ENCODE peak calls at places on chromosomes 7 and 10, in five cellular contexts. W, Z, I, H and T are unnamed samples.
A peak's percentile ranks its signal among the peaks of the same experiment; 100 is the strongest.

GRCh38 chr7:10677668-10678232 is 295.9 kb upstream of the PHF14 start:
- DNase-seq in H (no peak), W (no peak), Z (no peak), I (no peak), T (no peak)

GRCh38 chr7:123004931-123005330 is 9.4 kb upstream of the TAS2R16 start:
- DNase-seq in H (no peak), I (no peak), W (no peak), Z (no peak), T (no peak)

GRCh38 chr7:112307506-112307905 is 101.0 kb downstream of the ZNF277 start:
- DNase-seq in I (no peak), Z (no peak), W (no peak), H (no peak), T (no peak)

GRCh38 chr10:17805921-17806577 is 3.1 kb upstream of the MRC1 start:
- DNase-seq in H (no peak), Z (no peak), I (no peak), W (no peak), T (no peak)

GRCh38 chr7:131950758-131951157 is 394.3 kb upstream of the PODXL start:
- DNase-seq in W (no peak), I (no peak), H (no peak), Z (no peak), T (no peak)

GRCh38 chr7:155676052-155676451 is 31.6 kb downstream of the RBM33 start:
- DNase-seq in H (no peak), Z (no peak), W (no peak), I (no peak), T (no peak)

GRCh38 chr10:28945959-28946358 is 268.6 kb downstream of the BAMBI start:
- DNase-seq in Z (no peak), H (no peak), W (no peak), I (no peak), T (no peak)

GRCh38 chr7:76262683-76263402 is 39.6 kb upstream of the HSPB1 start:
- DNase-seq in W (peak; percentile 69), H (peak; percentile 88), I (peak; percentile 83), Z (no peak), T (peak; percentile 68)

GRCh38 chr10:79483948-79484347 is 28.4 kb upstream of the EIF5AL1 start:
- DNase-seq in H (peak; percentile 55), I (no peak), W (no peak), Z (no peak), T (no peak)

GRCh38 chr7:156180451-156181229 is 368.4 kb upstream of the SHH start:
- DNase-seq in H (no peak), Z (no peak), W (no peak), I (no peak), T (no peak)

GRCh38 chr10:44980309-44981171 is 1.9 kb upstream of the DEPP1 start:
- DNase-seq in I (no peak), Z (no peak), W (no peak), H (no peak), T (peak; percentile 97)

GRCh38 chr10:132518572-132519381 is 18.8 kb upstream of the INPP5A start:
- DNase-seq in H (no peak), Z (no peak), W (peak; percentile 71), I (peak; percentile 78), T (peak; percentile 79)

GRCh38 chr10:116109481-116109880 is 163.5 kb downstream of the GFRA1 start:
- DNase-seq in H (no peak), I (no peak), Z (no peak), W (no peak), T (no peak)

GRCh38 chr7:98283127-98283886 is 1.8 kb downstream of the BRI3 start:
- DNase-seq in W (no peak), Z (no peak), I (no peak), H (peak; percentile 26), T (no peak)

GRCh38 chr10:102422586-102423129 is 2.0 kb downstream of the FBXL15 start:
- DNase-seq in H (peak; percentile 82), I (peak; percentile 89), Z (no peak), W (peak; percentile 64), T (peak; percentile 75)

GRCh38 chr7:142384508-142384922 is 126.7 kb upstream of the PRSS58 start:
- DNase-seq in W (no peak), H (no peak), I (no peak), Z (no peak), T (no peak)

GRCh38 chr7:128783143-128783799 is 7.7 kb upstream of the OPN1SW start:
- DNase-seq in I (peak; percentile 99), Z (no peak), W (peak; percentile 92), H (peak; percentile 91), T (peak; percentile 61)

GRCh38 chr7:116180302-116180701 is 30.0 kb upstream of the TES start:
- DNase-seq in W (peak; percentile 39), H (peak; percentile 71), Z (no peak), I (peak; percentile 48), T (peak; percentile 31)

GRCh38 chr10:133372507-133372906 is 647 bp downstream of the ECHS1 start:
- DNase-seq in Z (no peak), H (peak; percentile 54), W (peak; percentile 59), I (no peak), T (no peak)

GRCh38 chr10:30705086-30705624 is 75.6 kb upstream of the LYZL2 start:
- DNase-seq in Z (peak; percentile 70), W (no peak), H (no peak), I (no peak), T (no peak)

GRCh38 chr7:2307690-2308107 is 6.5 kb downstream of the SNX8 start:
- DNase-seq in I (no peak), H (peak; percentile 14), W (no peak), Z (peak; percentile 77), T (no peak)

GRCh38 chr7:36617408-36617807 is 106.9 kb downstream of the AOAH start:
- DNase-seq in H (no peak), Z (no peak), W (no peak), I (no peak), T (no peak)

GRCh38 chr10:86671985-86672710 is 3.8 kb downstream of the LDB3 start:
- DNase-seq in Z (no peak), W (no peak), I (no peak), H (no peak), T (no peak)

GRCh38 chr7:109503421-109503820 is 933.7 kb downstream of the DNAJB9 start:
- DNase-seq in I (no peak), W (no peak), H (no peak), Z (no peak), T (no peak)

GRCh38 chr10:71132321-71132810 is 80.0 kb upstream of the UNC5B start:
- DNase-seq in W (no peak), Z (no peak), I (no peak), H (peak; percentile 45), T (no peak)

GRCh38 chr7:140646931-140647647 is 6.5 kb upstream of the DENND2A start:
- DNase-seq in I (peak; percentile 78), Z (no peak), H (peak; percentile 90), W (peak; percentile 76), T (peak; percentile 49)

GRCh38 chr10:34993782-34994181 is 96.4 kb downstream of the CUL2 start:
- DNase-seq in I (no peak), W (no peak), H (no peak), Z (no peak), T (no peak)

GRCh38 chr10:60536529-60537114 is 146.9 kb upstream of the ANK3 start:
- DNase-seq in I (no peak), H (no peak), W (no peak), Z (no peak), T (no peak)

GRCh38 chr7:87342231-87342630 is 3.2 kb upstream of the CROT start:
- DNase-seq in W (no peak), H (no peak), I (no peak), Z (no peak), T (no peak)

GRCh38 chr10:91590904-91591791 is 41.7 kb downstream of the PPP1R3C start:
- DNase-seq in Z (no peak), H (peak; percentile 73), W (peak; percentile 78), I (no peak), T (no peak)

GRCh38 chr7:2203551-2204300 is 29.0 kb downstream of the MAD1L1 start:
- DNase-seq in I (no peak), Z (no peak), H (peak; percentile 58), W (no peak), T (no peak)

GRCh38 chr10:28837613-28838390 is 160.5 kb downstream of the BAMBI start:
- DNase-seq in H (no peak), I (no peak), W (no peak), Z (no peak), T (no peak)

GRCh38 chr7:27088002-27088931 is 7.5 kb downstream of the HOXA1 start:
- DNase-seq in Z (no peak), W (no peak), H (peak; percentile 33), I (peak; percentile 78), T (no peak)

GRCh38 chr7:468681-469590 is 50.7 kb downstream of the PDGFA start:
- DNase-seq in H (no peak), I (no peak), Z (no peak), W (no peak), T (no peak)

GRCh38 chr10:74223755-74224530 is 72.9 kb downstream of the ADK start:
- DNase-seq in Z (no peak), W (no peak), I (no peak), H (no peak), T (no peak)

GRCh38 chr10:103474077-103474476 is 5.0 kb downstream of the CALHM3 start:
- DNase-seq in Z (no peak), W (no peak), I (no peak), H (no peak), T (no peak)

GRCh38 chr10:103472005-103472404 is 7.0 kb downstream of the CALHM3 start:
- DNase-seq in W (no peak), Z (no peak), H (no peak), I (no peak), T (no peak)

GRCh38 chr10:103475437-103475836 is 3.6 kb downstream of the CALHM3 start:
- DNase-seq in H (no peak), Z (no peak), I (no peak), W (no peak), T (no peak)

GRCh38 chr10:103470755-103471653 is 8.0 kb downstream of the CALHM3 start:
- DNase-seq in I (no peak), W (peak; percentile 72), H (no peak), Z (peak; percentile 95), T (no peak)

DNA sequence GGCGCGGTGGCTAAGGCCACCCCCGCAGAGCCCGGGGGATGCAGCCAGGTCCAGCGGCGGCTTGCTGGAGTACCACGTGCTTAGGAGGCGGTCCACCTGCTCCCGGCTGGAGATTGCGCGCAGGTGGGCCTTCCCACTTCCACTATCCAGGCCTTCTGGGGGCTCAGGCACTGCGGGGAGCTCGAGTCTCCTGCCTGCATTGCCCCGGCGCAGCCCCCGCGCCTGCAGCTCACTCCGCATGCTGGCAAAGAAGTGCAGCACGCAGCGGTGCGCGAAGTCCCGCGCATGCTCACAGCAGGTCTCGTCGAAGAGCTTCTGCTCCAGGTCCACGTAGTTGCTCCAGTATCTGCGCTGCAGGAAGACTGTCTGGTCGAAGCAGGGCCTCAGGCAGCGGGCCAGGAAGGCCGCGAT is 5.8 kb downstream of the CALHM3 start:
- DNase-seq in W (no peak), H (no peak), Z (no peak), I (no peak), T (no peak)
- H3K4me1 ChIP-seq in W (peaks cover 12% of the 10 kb centered on the region), H (peaks cover 3% of the 10 kb centered on the region), Z (peaks cover 56% of the 10 kb centered on the region), I (peaks cover 7% of the 10 kb centered on the region), T (peaks cover 23% of the 10 kb centered on the region)

GRCh38 chr10:11560076-11560709 is 51.3 kb downstream of the USP6NL start:
- DNase-seq in W (no peak), H (no peak), I (no peak), Z (peak; percentile 35), T (no peak)
- TF ChIP-seq GABPA in W (no peak), H (no peak), I (no peak), Z (no peak), T (no peak)

GRCh38 chr7:64889686-64890162 is 13.3 kb upstream of the ZNF273 start:
- DNase-seq in I (peak; percentile 49), H (peak; percentile 14), W (no peak), Z (no peak), T (no peak)
- H3K4me1 ChIP-seq in I (peaks cover 6% of the 10 kb centered on the region), H (no peaks in the 10 kb centered on the region), W (peaks cover 52% of the 10 kb centered on the region), Z (no peaks in the 10 kb centered on the region), T (peaks cover 33% of the 10 kb centered on the region)

GRCh38 chr7:90580051-90580450 is 16.1 kb upstream of the CDK14 start:
- DNase-seq in Z (no peak), W (no peak), H (no peak), I (no peak), T (no peak)
- TF ChIP-seq GABPA in Z (no peak), W (no peak), H (no peak), I (no peak), T (no peak)